ENCODE peak calls at places on chromosomes 6 and 20, in nine cellular contexts. One of them, this sample, is unnamed.

GRCh38 chr20:275791-276190 is 14.8 kb downstream of the C20orf96 start:
- DNase-seq in AG10803: no peak
- DNase-seq in NCI-H526: no peak
- DNase-seq in H54: no peak
- DNase-seq in naive thymus-derived CD4-positive, alpha-beta T cell: peak; percentile 13
- DNase-seq in NCI-H146: no peak
- DNase-seq in SW480: no peak
- DNase-seq in GDM1: no peak
- DNase-seq in stomach: no peak
- DNase-seq in this sample: no peak

GRCh38 chr20:39632176-39632575 is 670.0 kb downstream of the DHX35 start:
- DNase-seq in AG10803: no peak
- DNase-seq in NCI-H526: no peak
- DNase-seq in H54: no peak
- DNase-seq in naive thymus-derived CD4-positive, alpha-beta T cell: no peak
- DNase-seq in NCI-H146: no peak
- DNase-seq in SW480: no peak
- DNase-seq in GDM1: no peak
- DNase-seq in stomach: no peak
- DNase-seq in this sample: no peak

GRCh38 chr6:129317931-129318820 is 391.8 kb downstream of the ARHGAP18 start:
- DNase-seq in AG10803: peak; percentile 69
- DNase-seq in NCI-H526: peak; percentile 45
- DNase-seq in H54: no peak
- DNase-seq in naive thymus-derived CD4-positive, alpha-beta T cell: no peak
- DNase-seq in NCI-H146: peak; percentile 13
- DNase-seq in SW480: peak; percentile 8
- DNase-seq in GDM1: no peak
- DNase-seq in stomach: no peak
- DNase-seq in this sample: no peak

GRCh38 chr6:57190140-57190539 is 18.0 kb downstream of the BAG2 start:
- DNase-seq in AG10803: peak; percentile 72
- DNase-seq in NCI-H526: no peak
- DNase-seq in H54: no peak
- DNase-seq in naive thymus-derived CD4-positive, alpha-beta T cell: no peak
- DNase-seq in NCI-H146: no peak
- DNase-seq in SW480: peak; percentile 26
- DNase-seq in GDM1: no peak
- DNase-seq in stomach: no peak
- DNase-seq in this sample: no peak

GRCh38 chr20:34250005-34250404 is 8.8 kb downstream of the ASIP start:
- DNase-seq in AG10803: no peak
- DNase-seq in NCI-H526: no peak
- DNase-seq in H54: no peak
- DNase-seq in naive thymus-derived CD4-positive, alpha-beta T cell: no peak
- DNase-seq in NCI-H146: no peak
- DNase-seq in SW480: no peak
- DNase-seq in GDM1: no peak
- DNase-seq in stomach: no peak
- DNase-seq in this sample: no peak

GRCh38 chr20:37669062-37669772 is 24.6 kb upstream of the CTNNBL1 start:
- DNase-seq in AG10803: no peak
- DNase-seq in NCI-H526: no peak
- DNase-seq in H54: no peak
- DNase-seq in naive thymus-derived CD4-positive, alpha-beta T cell: no peak
- DNase-seq in NCI-H146: peak; percentile 57
- DNase-seq in SW480: peak; percentile 47
- DNase-seq in GDM1: peak; percentile 42
- DNase-seq in stomach: no peak
- DNase-seq in this sample: no peak

GRCh38 chr6:142417331-142417750 is 115.5 kb downstream of the ADGRG6 start:
- DNase-seq in AG10803: no peak
- DNase-seq in NCI-H526: no peak
- DNase-seq in H54: no peak
- DNase-seq in naive thymus-derived CD4-positive, alpha-beta T cell: no peak
- DNase-seq in NCI-H146: no peak
- DNase-seq in SW480: no peak
- DNase-seq in GDM1: no peak
- DNase-seq in stomach: no peak
- DNase-seq in this sample: no peak

GRCh38 chr6:70954750-70955149 is 2.1 kb downstream of the B3GAT2 start:
- DNase-seq in AG10803: no peak
- DNase-seq in NCI-H526: no peak
- DNase-seq in H54: no peak
- DNase-seq in naive thymus-derived CD4-positive, alpha-beta T cell: no peak
- DNase-seq in NCI-H146: no peak
- DNase-seq in SW480: no peak
- DNase-seq in GDM1: no peak
- DNase-seq in stomach: no peak
- DNase-seq in this sample: no peak

GRCh38 chr20:57698867-57699275 is 10.9 kb downstream of the PMEPA1 start:
- DNase-seq in AG10803: no peak
- DNase-seq in NCI-H526: no peak
- DNase-seq in H54: peak; percentile 80
- DNase-seq in naive thymus-derived CD4-positive, alpha-beta T cell: no peak
- DNase-seq in NCI-H146: no peak
- DNase-seq in SW480: peak; percentile 94
- DNase-seq in GDM1: no peak
- DNase-seq in stomach: no peak
- DNase-seq in this sample: no peak

GRCh38 chr6:154289818-154290508 is 66.6 kb downstream of the IPCEF1 start:
- DNase-seq in AG10803: no peak
- DNase-seq in NCI-H526: no peak
- DNase-seq in H54: no peak
- DNase-seq in naive thymus-derived CD4-positive, alpha-beta T cell: no peak
- DNase-seq in NCI-H146: peak; percentile 28
- DNase-seq in SW480: no peak
- DNase-seq in GDM1: no peak
- DNase-seq in stomach: no peak
- DNase-seq in this sample: no peak

GRCh38 chr6:142293121-142293520 is 8.7 kb upstream of the ADGRG6 start:
- DNase-seq in AG10803: no peak
- DNase-seq in NCI-H526: no peak
- DNase-seq in H54: no peak
- DNase-seq in naive thymus-derived CD4-positive, alpha-beta T cell: no peak
- DNase-seq in NCI-H146: no peak
- DNase-seq in SW480: no peak
- DNase-seq in GDM1: no peak
- DNase-seq in stomach: no peak
- DNase-seq in this sample: no peak

GRCh38 chr20:53984354-53984753 is 86.0 kb downstream of the BCAS1 start:
- DNase-seq in AG10803: peak; percentile 92
- DNase-seq in NCI-H526: no peak
- DNase-seq in H54: no peak
- DNase-seq in naive thymus-derived CD4-positive, alpha-beta T cell: no peak
- DNase-seq in NCI-H146: no peak
- DNase-seq in SW480: no peak
- DNase-seq in GDM1: no peak
- DNase-seq in stomach: no peak
- DNase-seq in this sample: no peak

GRCh38 chr20:53677447-53678314 is 84.0 kb upstream of the ZNF217 start:
- DNase-seq in AG10803: peak; percentile 29
- DNase-seq in NCI-H526: peak; percentile 39
- DNase-seq in H54: no peak
- DNase-seq in naive thymus-derived CD4-positive, alpha-beta T cell: no peak
- DNase-seq in NCI-H146: no peak
- DNase-seq in SW480: peak; percentile 81
- DNase-seq in GDM1: peak; percentile 75
- DNase-seq in stomach: peak; percentile 47
- DNase-seq in this sample: no peak

GRCh38 chr6:50913105-50913770 is 94.6 kb downstream of the TFAP2B start:
- DNase-seq in AG10803: no peak
- DNase-seq in NCI-H526: no peak
- DNase-seq in H54: no peak
- DNase-seq in naive thymus-derived CD4-positive, alpha-beta T cell: no peak
- DNase-seq in NCI-H146: no peak
- DNase-seq in SW480: no peak
- DNase-seq in GDM1: no peak
- DNase-seq in stomach: no peak
- DNase-seq in this sample: no peak

GRCh38 chr6:142774292-142774691 is 170.7 kb downstream of the HIVEP2 start:
- DNase-seq in AG10803: no peak
- DNase-seq in NCI-H526: no peak
- DNase-seq in H54: no peak
- DNase-seq in naive thymus-derived CD4-positive, alpha-beta T cell: no peak
- DNase-seq in NCI-H146: no peak
- DNase-seq in SW480: peak; percentile 25
- DNase-seq in GDM1: no peak
- DNase-seq in stomach: no peak
- DNase-seq in this sample: no peak

GRCh38 chr6:81938014-81938761 is 185.7 kb upstream of the TENT5A start:
- DNase-seq in AG10803: peak; percentile 89
- DNase-seq in NCI-H526: peak; percentile 47
- DNase-seq in H54: peak; percentile 5
- DNase-seq in naive thymus-derived CD4-positive, alpha-beta T cell: no peak
- DNase-seq in NCI-H146: no peak
- DNase-seq in SW480: peak; percentile 94
- DNase-seq in GDM1: no peak
- DNase-seq in stomach: no peak
- DNase-seq in this sample: no peak

GRCh38 chr20:63850689-63851547 is 10.4 kb upstream of the ABHD16B start:
- DNase-seq in AG10803: no peak
- DNase-seq in NCI-H526: no peak
- DNase-seq in H54: no peak
- DNase-seq in naive thymus-derived CD4-positive, alpha-beta T cell: no peak
- DNase-seq in NCI-H146: no peak
- DNase-seq in SW480: no peak
- DNase-seq in GDM1: peak; percentile 46
- DNase-seq in stomach: no peak
- DNase-seq in this sample: no peak

GRCh38 chr20:58113706-58114105 is 114.7 kb downstream of the ANKRD60 start:
- DNase-seq in AG10803: no peak
- DNase-seq in NCI-H526: no peak
- DNase-seq in H54: no peak
- DNase-seq in naive thymus-derived CD4-positive, alpha-beta T cell: no peak
- DNase-seq in NCI-H146: no peak
- DNase-seq in SW480: no peak
- DNase-seq in GDM1: no peak
- DNase-seq in stomach: no peak
- DNase-seq in this sample: no peak

This sample was measured in T-helper 22 cell.